ENCODE peak calls at places on chromosome 12, in six cellular contexts. G is suprapubic skin, S is adrenal gland, H is stomach, U is left lung, P is brain microvascular endothelial cell. C is an unnamed sample.

GRCh38 chr12:107091989-107092641 is 1.2 kb downstream of the CRY1 start:
- DNase-seq in G (no peak), S (peak), H (no peak), U (no peak), P (peak), C (no peak)

GRCh38 chr12:64650762-64651161 is 40.5 kb downstream of the RASSF3 start:
- DNase-seq in G (no peak), S (no peak), H (peak), U (no peak), P (no peak), C (no peak)

GRCh38 chr12:15322164-15323054 is at the start of gene PTPRO:
- DNase-seq in G (no peak), S (no peak), H (no peak), U (no peak), P (no peak), C (no peak)

GRCh38 chr12:16352481-16352880 is 5.0 kb downstream of the MGST1 start:
- DNase-seq in G (no peak), S (no peak), H (no peak), U (no peak), P (no peak), C (no peak)

GRCh38 chr12:5073054-5073453 is 29.4 kb downstream of the KCNA5 start:
- DNase-seq in G (no peak), S (no peak), H (no peak), U (no peak), P (no peak), C (no peak)

GRCh38 chr12:110811972-110812371 is 34.8 kb upstream of the CCDC63 start:
- DNase-seq in G (no peak), S (no peak), H (no peak), U (no peak), P (no peak), C (no peak)

GRCh38 chr12:66744956-66745383 is 66.1 kb upstream of the GRIP1 start:
- DNase-seq in G (no peak), S (no peak), H (no peak), U (no peak), P (no peak), C (no peak)

GRCh38 chr12:31620311-31620710 is 29.4 kb upstream of the DENND5B start:
- DNase-seq in G (no peak), S (no peak), H (no peak), U (no peak), P (peak), C (no peak)

GRCh38 chr12:12405882-12406281 is 49.0 kb downstream of the BORCS5 start:
- DNase-seq in G (no peak), S (peak), H (peak), U (peak), P (no peak), C (no peak)

GRCh38 chr12:13211859-13212664 is 15.5 kb downstream of the EMP1 start:
- DNase-seq in G (no peak), S (peak), H (peak), U (no peak), P (peak), C (no peak)

GRCh38 chr12:17577405-17577804 is 512.6 kb downstream of the RERGL start:
- DNase-seq in G (no peak), S (no peak), H (no peak), U (no peak), P (no peak), C (no peak)

GRCh38 chr12:2445968-2446367 is 348.8 kb upstream of the FKBP4 start:
- DNase-seq in G (no peak), S (no peak), H (no peak), U (no peak), P (no peak), C (no peak)

GRCh38 chr12:74514098-74514872 is 23.4 kb upstream of the ATXN7L3B start:
- DNase-seq in G (no peak), S (no peak), H (no peak), U (no peak), P (no peak), C (no peak)

GRCh38 chr12:31369712-31370521 is 44.0 kb upstream of the SINHCAF start:
- DNase-seq in G (no peak), S (peak), H (peak), U (no peak), P (peak), C (no peak)

GRCh38 chr12:95699579-95699978 is 91.0 kb downstream of the NTN4 start:
- DNase-seq in G (no peak), S (no peak), H (no peak), U (no peak), P (no peak), C (no peak)

GRCh38 chr12:47767197-47767724 is 5.8 kb upstream of the SLC48A1 start:
- DNase-seq in G (no peak), S (peak), H (peak), U (no peak), P (no peak), C (no peak)

GRCh38 chr12:56931474-56931978 is 2.7 kb downstream of the SDR9C7 start:
- DNase-seq in G (no peak), S (no peak), H (no peak), U (no peak), P (peak), C (peak)

GRCh38 chr12:102479099-102479887 is 1.1 kb downstream of the IGF1 start:
- DNase-seq in G (no peak), S (no peak), H (no peak), U (no peak), P (no peak), C (no peak)

GRCh38 chr12:89439946-89440345 is 84.7 kb downstream of the GALNT4 start:
- DNase-seq in G (no peak), S (no peak), H (no peak), U (no peak), P (no peak), C (no peak)

GRCh38 chr12:89350661-89351488 is 1.4 kb downstream of the DUSP6 start:
- DNase-seq in G (no peak), S (no peak), H (no peak), U (no peak), P (no peak), C (peak)

GRCh38 chr12:101280006-101280505 is at the start of gene UTP20:
- DNase-seq in G (peak), S (peak), H (peak), U (peak), P (peak), C (peak)

GRCh38 chr12:124441443-124442190 is 125.8 kb downstream of the NCOR2 start:
- DNase-seq in G (no peak), S (no peak), H (no peak), U (no peak), P (peak), C (no peak)

GRCh38 chr12:52307836-52308806 is 13.1 kb downstream of the KRT83 start:
- DNase-seq in G (peak), S (peak), H (peak), U (peak), P (peak), C (peak)

GRCh38 chr12:6328945-6329692 is 12.8 kb downstream of the TNFRSF1A start:
- DNase-seq in G (no peak), S (peak), H (no peak), U (no peak), P (no peak), C (no peak)

GRCh38 chr12:119340604-119341003 is 6.1 kb downstream of the CCDC60 start:
- DNase-seq in G (no peak), S (no peak), H (no peak), U (no peak), P (no peak), C (no peak)

GRCh38 chr12:108401964-108402363 is 62.9 kb upstream of the CMKLR1 start:
- DNase-seq in G (no peak), S (no peak), H (no peak), U (no peak), P (no peak), C (no peak)

GRCh38 chr12:31589896-31590729 is 823 bp downstream of the DENND5B start:
- DNase-seq in G (peak), S (peak), H (peak), U (peak), P (peak), C (peak)

GRCh38 chr12:15208871-15209656 is 12.2 kb downstream of the RERG start:
- DNase-seq in G (no peak), S (peak), H (no peak), U (no peak), P (peak), C (no peak)

GRCh38 chr12:70366581-70367267 is 634 bp downstream of the KCNMB4 start:
- DNase-seq in G (peak), S (peak), H (peak), U (peak), P (peak), C (no peak)

GRCh38 chr12:18250313-18250916 is 10.9 kb upstream of the PIK3C2G start:
- DNase-seq in G (no peak), S (peak), H (no peak), U (no peak), P (peak), C (no peak)

GRCh38 chr12:87756111-87756510 is 273.1 kb downstream of the C12orf50 start:
- DNase-seq in G (no peak), S (no peak), H (no peak), U (peak), P (peak), C (no peak)

GRCh38 chr12:56520025-56520810 is 1.4 kb upstream of the RBMS2 start:
- DNase-seq in G (no peak), S (no peak), H (no peak), U (no peak), P (no peak), C (no peak)

GRCh38 chr12:46559311-46559710 is 186.7 kb upstream of the SLC38A2 start:
- DNase-seq in G (no peak), S (no peak), H (no peak), U (no peak), P (no peak), C (no peak)

GRCh38 chr12:30145351-30146017 is 361.7 kb upstream of the TMTC1 start:
- DNase-seq in G (no peak), S (no peak), H (no peak), U (no peak), P (no peak), C (no peak)

GRCh38 chr12:46554461-46554860 is 181.9 kb upstream of the SLC38A2 start:
- DNase-seq in G (no peak), S (no peak), H (no peak), U (no peak), P (no peak), C (no peak)

GRCh38 chr12:6841139-6841515 is 402 bp downstream of the GNB3 start:
- DNase-seq in G (no peak), S (no peak), H (no peak), U (no peak), P (no peak), C (no peak)

GRCh38 chr12:49823951-49824350 is 4.3 kb downstream of the NCKAP5L start:
- DNase-seq in G (no peak), S (no peak), H (no peak), U (no peak), P (no peak), C (no peak)

GRCh38 chr12:49825971-49826421 is 2.2 kb downstream of the NCKAP5L start:
- DNase-seq in G (peak), S (peak), H (no peak), U (no peak), P (no peak), C (no peak)

GRCh38 chr12:49824886-49825285 is 3.3 kb downstream of the NCKAP5L start:
- DNase-seq in G (no peak), S (peak), H (no peak), U (peak), P (peak), C (no peak)

GRCh38 chr12:49824416-49824815 is 3.8 kb downstream of the NCKAP5L start:
- DNase-seq in G (no peak), S (no peak), H (no peak), U (no peak), P (no peak), C (no peak)

DNA sequence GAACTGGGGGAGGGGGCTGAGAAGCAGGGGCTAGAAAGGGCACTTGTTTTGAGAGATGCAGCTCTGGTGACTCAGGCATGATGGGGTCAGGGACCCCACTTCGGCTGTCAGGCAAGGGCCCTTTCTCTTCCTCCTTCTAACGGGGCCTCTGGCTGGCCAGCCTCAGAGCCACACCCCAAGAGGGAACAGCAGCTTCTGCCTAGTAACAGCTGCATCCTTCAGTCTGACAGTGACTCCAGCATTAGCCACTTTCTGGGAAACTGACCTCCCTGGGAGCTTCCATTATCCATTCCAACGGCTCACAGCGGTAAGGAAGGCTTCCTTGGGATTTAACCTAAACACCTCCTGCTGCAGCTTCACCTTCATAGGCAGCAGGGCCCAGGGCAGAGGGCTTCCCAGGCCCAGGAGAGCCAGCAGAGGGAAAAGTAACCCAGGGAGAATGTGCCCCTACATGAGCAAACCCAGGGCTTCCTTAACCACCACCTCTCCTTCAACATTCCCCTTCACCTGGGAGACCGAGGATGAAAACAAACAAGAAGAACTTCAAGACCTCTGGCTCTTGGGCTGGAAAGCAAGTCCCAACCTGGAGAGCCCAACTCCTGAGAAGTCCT is 2.7 kb downstream of the NCKAP5L start:
- DNase-seq in G (peak), S (peak), H (no peak), U (peak), P (peak), C (no peak)
- H3K27ac ChIP-seq in G (peak), S (peak), H (peak), U (peak), P (peak), C (peak)

GRCh38 chr12:131042848-131043245 is 89.1 kb downstream of the ADGRD1 start:
- DNase-seq in G (no peak), S (no peak), H (no peak), U (no peak), P (no peak), C (no peak)
- H3K4me3 ChIP-seq in G (no peak), S (no peak), H (no peak), U (no peak), P (no peak), C (no peak)

DNA sequence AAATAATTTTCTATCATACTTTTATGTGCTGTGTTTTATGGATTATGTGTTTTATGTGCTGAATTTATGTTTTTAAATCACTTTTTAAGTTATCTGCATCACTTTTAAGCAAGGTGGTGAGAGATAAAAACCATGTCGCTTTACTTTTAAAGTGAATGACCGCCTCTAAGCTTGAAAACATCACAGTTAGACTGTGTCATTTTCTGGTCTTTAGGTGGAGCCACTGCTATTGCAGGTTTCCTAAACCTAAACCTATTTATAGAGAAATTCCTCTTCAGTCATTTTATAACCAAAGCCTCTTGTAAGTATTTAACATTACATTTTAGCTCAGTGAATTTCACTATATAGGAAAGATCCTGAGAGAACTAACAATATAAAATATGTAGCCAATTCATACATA is 21.0 kb upstream of the MDM2 start:
- DNase-seq in G (no peak), S (no peak), H (no peak), U (no peak), P (no peak), C (no peak)
- TF ChIP-seq CTCF in G (no peak), S (no peak), H (no peak), U (no peak), P (peak), C (no peak)

DNA sequence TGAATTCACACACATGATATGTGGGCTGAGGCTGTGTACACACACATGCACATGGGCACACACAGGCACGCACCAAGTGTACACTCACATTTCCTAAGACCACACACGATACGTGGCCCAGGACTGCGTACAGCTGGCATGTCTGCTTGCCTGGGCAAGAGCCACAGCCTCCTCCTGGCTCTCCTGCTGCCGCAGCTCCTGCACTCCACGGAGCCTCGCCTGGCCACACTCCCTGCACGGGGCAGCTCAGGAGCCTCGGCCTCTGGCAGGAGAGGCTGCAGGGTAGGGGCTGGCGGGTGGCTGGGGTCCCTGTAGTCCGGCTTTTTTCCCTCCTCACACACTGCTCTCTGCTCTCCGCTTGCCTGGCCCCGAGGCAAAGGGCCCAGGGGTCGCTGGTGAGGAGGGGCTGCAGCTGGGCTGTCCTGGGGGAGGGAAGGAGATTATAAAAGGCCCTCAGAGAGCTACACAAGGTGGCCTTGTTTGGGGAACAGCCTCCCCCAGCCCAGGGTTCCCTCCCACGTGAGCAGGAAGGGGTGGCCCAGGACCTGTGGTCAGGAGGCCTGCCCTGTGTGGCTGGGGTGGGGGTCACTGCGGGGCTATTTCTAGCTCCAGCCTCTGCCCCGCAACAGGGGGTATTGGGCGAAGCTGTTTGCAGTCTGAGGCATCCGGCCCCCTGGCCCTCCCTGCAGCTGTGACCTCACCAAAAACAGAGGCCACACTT is 89.0 kb upstream of the SFSWAP start:
- DNase-seq in G (peak), S (no peak), H (no peak), U (no peak), P (no peak), C (no peak)
- H3K27ac ChIP-seq in G (no peak), S (no peak), H (no peak), U (no peak), P (no peak), C (no peak)

GRCh38 chr12:129009833-129010232 is 156.6 kb downstream of the GLT1D1 start:
- DNase-seq in G (no peak), S (no peak), H (peak), U (no peak), P (no peak), C (no peak)

GRCh38 chr12:129002447-129002846 is 149.2 kb downstream of the GLT1D1 start:
- DNase-seq in G (no peak), S (no peak), H (no peak), U (no peak), P (no peak), C (no peak)

GRCh38 chr12:129005416-129005815 is 152.1 kb downstream of the GLT1D1 start:
- DNase-seq in G (no peak), S (no peak), H (no peak), U (no peak), P (no peak), C (no peak)
- H3K4me3 ChIP-seq in G (no peak), S (no peak), H (no peak), U (no peak), P (no peak), C (no peak)

DNA sequence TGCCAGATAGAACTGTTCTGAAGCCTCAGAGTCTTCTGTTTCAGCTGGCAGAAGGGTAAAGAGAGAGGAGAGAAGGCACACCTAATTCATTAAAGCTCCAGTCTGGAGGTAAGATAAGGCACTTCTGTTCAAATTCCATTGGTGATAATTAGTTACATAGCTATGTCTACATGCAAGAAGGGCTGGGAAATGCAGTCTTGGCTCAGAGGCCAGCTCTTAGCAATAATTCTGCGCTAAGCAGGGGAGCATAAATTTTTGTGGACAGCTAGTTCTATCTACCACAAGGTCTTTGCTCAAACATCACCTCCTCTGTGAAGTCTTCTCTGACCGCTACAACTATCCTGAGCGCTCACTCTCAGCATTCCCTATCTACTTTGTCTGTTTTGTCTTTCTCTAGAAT is 14.3 kb upstream of the E2F7 start:
- DNase-seq in G (no peak), S (no peak), H (no peak), U (no peak), P (no peak), C (no peak)
- TF ChIP-seq CTCF in G (no peak), S (no peak), H (no peak), U (no peak), P (no peak), C (no peak)

GRCh38 chr12:131831635-131832041 is 3.4 kb downstream of the MMP17 start:
- DNase-seq in G (no peak), S (no peak), H (no peak), U (no peak), P (no peak), C (no peak)

GRCh38 chr12:131829351-131829794 is 1.2 kb downstream of the MMP17 start:
- DNase-seq in G (no peak), S (no peak), H (no peak), U (no peak), P (no peak), C (peak)

GRCh38 chr12:131829795-131830334 is 1.7 kb downstream of the MMP17 start:
- DNase-seq in G (no peak), S (no peak), H (no peak), U (no peak), P (no peak), C (peak)

GRCh38 chr12:131831021-131831571 is 2.9 kb downstream of the MMP17 start:
- DNase-seq in G (no peak), S (no peak), H (no peak), U (no peak), P (no peak), C (no peak)

GRCh38 chr12:131830335-131831020 is 2.3 kb downstream of the MMP17 start:
- DNase-seq in G (peak), S (peak), H (peak), U (peak), P (peak), C (no peak)
- H3K27ac ChIP-seq in G (peak), S (no peak), H (no peak), U (no peak), P (peak), C (peak)

GRCh38 chr12:27672654-27673053 is 23.6 kb upstream of the REP15 start:
- DNase-seq in G (no peak), S (no peak), H (no peak), U (no peak), P (no peak), C (no peak)
- H3K4me3 ChIP-seq in G (no peak), S (no peak), H (no peak), U (no peak), P (no peak), C (peak)

GRCh38 chr12:104575442-104575841 is 118.7 kb downstream of the CHST11 start:
- DNase-seq in G (no peak), S (no peak), H (no peak), U (no peak), P (no peak), C (no peak)
- TF ChIP-seq CTCF in G (no peak), S (no peak), H (no peak), U (no peak), P (no peak), C (no peak)